ENCODE peak calls at places on chromosomes 6 and 20, in five cellular contexts. Y is GF-D8; A is stimulated activated CD8-positive, alpha-beta memory T cell treated with anti-CD3 and anti-CD28 coated beads, Interleukin-7, amount 100 ng/mL, for 24 hours; C is ovary; R is CD4-positive, alpha-beta memory T cell. N is an unnamed sample.
A peak's percentile ranks its signal among the peaks of the same experiment; 100 is the strongest.

GRCh38 chr20:3616250-3616649 is 46.9 kb downstream of the GFRA4 start:
- DNase-seq in Y (no peak), A (no peak), C (no peak), R (no peak), N (peak; percentile 26)

GRCh38 chr6:131275273-131275672 is 140.0 kb downstream of the AKAP7 start:
- DNase-seq in Y (no peak), A (no peak), C (no peak), R (no peak), N (no peak)

GRCh38 chr6:165636015-165636414 is 27.0 kb downstream of the PDE10A start:
- DNase-seq in Y (no peak), A (no peak), C (no peak), R (no peak), N (no peak)

GRCh38 chr6:43493230-43493629 is 15.9 kb downstream of the TJAP1 start:
- DNase-seq in Y (no peak), A (no peak), C (no peak), R (no peak), N (no peak)

GRCh38 chr20:37392441-37393195 is 46.7 kb downstream of the SRC start:
- DNase-seq in Y (no peak), A (no peak), C (peak; percentile 21), R (no peak), N (no peak)

GRCh38 chr6:54085526-54085925 is 25.7 kb upstream of the MLIP start:
- DNase-seq in Y (no peak), A (no peak), C (no peak), R (no peak), N (no peak)

GRCh38 chr6:43799671-43800623 is 29.9 kb downstream of the VEGFA start:
- DNase-seq in Y (peak; percentile 95), A (no peak), C (no peak), R (no peak), N (no peak)

GRCh38 chr20:11041396-11041795 is 367.6 kb upstream of the JAG1 start:
- DNase-seq in Y (no peak), A (no peak), C (no peak), R (no peak), N (no peak)

GRCh38 chr6:30260036-30260504 is 46.9 kb upstream of the TRIM26 start:
- DNase-seq in Y (no peak), A (no peak), C (no peak), R (peak; percentile 18), N (no peak)

GRCh38 chr6:156617376-156617775 is 159.8 kb upstream of the ARID1B start:
- DNase-seq in Y (no peak), A (no peak), C (no peak), R (no peak), N (peak; percentile 39)

GRCh38 chr20:2137552-2138201 is 36.0 kb downstream of the STK35 start:
- DNase-seq in Y (no peak), A (no peak), C (no peak), R (no peak), N (no peak)

GRCh38 chr20:6702144-6702543 is 65.3 kb upstream of the BMP2 start:
- DNase-seq in Y (no peak), A (no peak), C (no peak), R (no peak), N (no peak)

GRCh38 chr20:9332783-9333482 is 181.5 kb upstream of the LAMP5 start:
- DNase-seq in Y (no peak), A (no peak), C (no peak), R (no peak), N (peak; percentile 55)

GRCh38 chr6:130598021-130598989 is 228.9 kb upstream of the SMLR1 start:
- DNase-seq in Y (no peak), A (no peak), C (no peak), R (no peak), N (no peak)

GRCh38 chr6:17705778-17706579 is 746 bp downstream of the NUP153 start:
- DNase-seq in Y (peak; percentile 61), A (peak; percentile 65), C (peak; percentile 78), R (peak; percentile 86), N (peak; percentile 78)

GRCh38 chr6:139820191-139820590 is 445.7 kb upstream of the CITED2 start:
- DNase-seq in Y (no peak), A (no peak), C (no peak), R (no peak), N (no peak)

GRCh38 chr6:158039571-158040050 is 57.9 kb downstream of the SYNJ2 start:
- DNase-seq in Y (no peak), A (no peak), C (peak; percentile 50), R (no peak), N (no peak)

GRCh38 chr6:53161481-53162009 is 12.9 kb upstream of the GCM1 start:
- DNase-seq in Y (no peak), A (no peak), C (no peak), R (no peak), N (no peak)

GRCh38 chr20:22807646-22808045 is 223.3 kb upstream of the FOXA2 start:
- DNase-seq in Y (no peak), A (no peak), C (no peak), R (no peak), N (peak; percentile 32)

GRCh38 chr6:131807644-131808459 is at the start of gene ENPP1:
- DNase-seq in Y (no peak), A (no peak), C (peak; percentile 84), R (peak; percentile 41), N (peak; percentile 15)

GRCh38 chr20:25025986-25026605 is 31.8 kb downstream of the ACSS1 start:
- DNase-seq in Y (peak; percentile 27), A (no peak), C (peak; percentile 7), R (no peak), N (no peak)

GRCh38 chr20:10761232-10761631 is 87.4 kb upstream of the JAG1 start:
- DNase-seq in Y (no peak), A (no peak), C (no peak), R (no peak), N (peak; percentile 66)

GRCh38 chr6:33739611-33740010 is 7.1 kb downstream of the IP6K3 start:
- DNase-seq in Y (no peak), A (no peak), C (no peak), R (no peak), N (no peak)

GRCh38 chr20:10513931-10514575 is 78.9 kb downstream of the SLX4IP start:
- DNase-seq in Y (no peak), A (no peak), C (no peak), R (no peak), N (no peak)

GRCh38 chr6:8707956-8708772 is 272.8 kb upstream of the SLC35B3 start:
- DNase-seq in Y (no peak), A (no peak), C (no peak), R (no peak), N (peak; percentile 14)

GRCh38 chr6:4459981-4460380 is 316.2 kb upstream of the CDYL start:
- DNase-seq in Y (no peak), A (no peak), C (no peak), R (no peak), N (no peak)

GRCh38 chr20:17888044-17888443 is 80.5 kb downstream of the SNX5 start:
- DNase-seq in Y (no peak), A (no peak), C (no peak), R (no peak), N (no peak)

GRCh38 chr20:57265649-57266250 is 691 bp downstream of the BMP7 start:
- DNase-seq in Y (no peak), A (no peak), C (no peak), R (no peak), N (no peak)

GRCh38 chr20:59153355-59153681 is 10.3 kb upstream of the ZNF831 start:
- DNase-seq in Y (no peak), A (no peak), C (peak; percentile 53), R (no peak), N (no peak)

GRCh38 chr6:150373260-150373701 is 4.5 kb downstream of the IYD start:
- DNase-seq in Y (no peak), A (no peak), C (no peak), R (no peak), N (no peak)

GRCh38 chr20:15847415-15847814 is 725.8 kb downstream of the KIF16B start:
- DNase-seq in Y (no peak), A (no peak), C (no peak), R (no peak), N (peak; percentile 31)

GRCh38 chr6:13243033-13243432 is 85.3 kb downstream of the TBC1D7 start:
- DNase-seq in Y (no peak), A (no peak), C (no peak), R (no peak), N (no peak)

GRCh38 chr20:53381568-53382262 is 211.9 kb downstream of the ZNF217 start:
- DNase-seq in Y (no peak), A (no peak), C (no peak), R (no peak), N (no peak)

GRCh38 chr6:9139762-9140161 is 704.4 kb upstream of the SLC35B3 start:
- DNase-seq in Y (no peak), A (no peak), C (peak; percentile 39), R (no peak), N (no peak)

GRCh38 chr20:26216025-26216424 is 519.4 kb upstream of the ZNF337 start:
- DNase-seq in Y (no peak), A (no peak), C (no peak), R (no peak), N (no peak)

GRCh38 chr6:156662025-156662445 is 115.1 kb upstream of the ARID1B start:
- DNase-seq in Y (no peak), A (peak; percentile 22), C (no peak), R (no peak), N (peak; percentile 57)

GRCh38 chr6:166192136-166192535 is 24.5 kb upstream of the TBXT start:
- DNase-seq in Y (no peak), A (no peak), C (no peak), R (no peak), N (no peak)